ENCODE peak calls at places on chromosomes 3 and 15, in six cellular contexts. Z is upper lobe of left lung, D is astrocyte of the spinal cord, M is astrocyte of the cerebellum, L is glutamatergic neuron, X is dorsolateral prefrontal cortex. C is an unnamed sample.
A peak's percentile ranks its signal among the peaks of the same experiment; 100 is the strongest.

GRCh38 chr3:126253072-126253471 is 72.7 kb upstream of the ALDH1L1 start:
- DNase-seq in Z (no peak), D (no peak), M (no peak), L (no peak), X (no peak), C (no peak)

GRCh38 chr3:86547697-86548096 is 443.3 kb downstream of the VGLL3 start:
- DNase-seq in Z (no peak), D (no peak), M (no peak), L (no peak), X (no peak), C (no peak)

GRCh38 chr3:66989860-66990696 is 8.0 kb upstream of the KBTBD8 start:
- DNase-seq in Z (no peak), D (no peak), M (no peak), L (no peak), X (no peak), C (no peak)

GRCh38 chr3:33299395-33300081 is 22.3 kb downstream of the FBXL2 start:
- DNase-seq in Z (no peak), D (peak; percentile 78), M (no peak), L (no peak), X (no peak), C (no peak)

GRCh38 chr3:138202945-138203701 is 16.0 kb downstream of the ARMC8 start:
- DNase-seq in Z (no peak), D (no peak), M (no peak), L (no peak), X (no peak), C (no peak)

GRCh38 chr3:146469206-146470017 is at the start of gene PLSCR2:
- DNase-seq in Z (peak; percentile 84), D (no peak), M (no peak), L (peak; percentile 68), X (no peak), C (peak; percentile 64)

GRCh38 chr3:172259726-172260248 is 188.5 kb downstream of the GHSR start:
- DNase-seq in Z (no peak), D (no peak), M (no peak), L (no peak), X (no peak), C (no peak)

GRCh38 chr3:106261915-106262683 is 393.3 kb upstream of the CBLB start:
- DNase-seq in Z (no peak), D (peak; percentile 67), M (peak; percentile 26), L (no peak), X (no peak), C (no peak)

GRCh38 chr3:2940062-2940461 is 170.1 kb downstream of the IL5RA start:
- DNase-seq in Z (no peak), D (no peak), M (no peak), L (no peak), X (no peak), C (no peak)

GRCh38 chr3:141039573-141039972 is 11.6 kb upstream of the SPSB4 start:
- DNase-seq in Z (no peak), D (no peak), M (no peak), L (no peak), X (no peak), C (no peak)

GRCh38 chr3:13466781-13467180 is 13.3 kb upstream of the HDAC11 start:
- DNase-seq in Z (no peak), D (no peak), M (no peak), L (no peak), X (no peak), C (no peak)

GRCh38 chr3:141486416-141486734 is 452 bp upstream of the RASA2 start:
- DNase-seq in Z (no peak), D (peak; percentile 72), M (no peak), L (no peak), X (no peak), C (no peak)

GRCh38 chr3:151395806-151396205 is 11.3 kb upstream of the P2RY12 start:
- DNase-seq in Z (no peak), D (peak; percentile 24), M (no peak), L (no peak), X (no peak), C (no peak)

GRCh38 chr15:90959894-90960293 is 5.2 kb downstream of the RCCD1 start:
- DNase-seq in Z (no peak), D (no peak), M (no peak), L (no peak), X (peak; percentile 84), C (no peak)

GRCh38 chr3:171833775-171834460 is 9.2 kb upstream of the TMEM212 start:
- DNase-seq in Z (no peak), D (peak; percentile 56), M (no peak), L (no peak), X (no peak), C (no peak)

GRCh38 chr3:72099331-72100061 is 314.5 kb upstream of the PROK2 start:
- DNase-seq in Z (no peak), D (no peak), M (no peak), L (no peak), X (no peak), C (no peak)

GRCh38 chr3:62246094-62246493 is 127.3 kb downstream of the FEZF2 start:
- DNase-seq in Z (no peak), D (no peak), M (no peak), L (no peak), X (no peak), C (no peak)

GRCh38 chr15:53196235-53196634 is 406.1 kb upstream of the ONECUT1 start:
- DNase-seq in Z (no peak), D (no peak), M (no peak), L (peak; percentile 39), X (no peak), C (no peak)

GRCh38 chr3:127036209-127037020 is 53.5 kb downstream of the PLXNA1 start:
- DNase-seq in Z (no peak), D (no peak), M (no peak), L (peak; percentile 14), X (peak; percentile 53), C (no peak)

GRCh38 chr15:29934251-29934650 is 112.0 kb upstream of the TJP1 start:
- DNase-seq in Z (no peak), D (peak; percentile 76), M (no peak), L (no peak), X (no peak), C (no peak)

GRCh38 chr3:86073799-86074198 is 917.1 kb downstream of the VGLL3 start:
- DNase-seq in Z (no peak), D (no peak), M (no peak), L (no peak), X (no peak), C (no peak)

GRCh38 chr3:45034612-45035252 is 8.6 kb downstream of the CLEC3B start:
- DNase-seq in Z (peak; percentile 81), D (no peak), M (no peak), L (no peak), X (peak; percentile 54), C (peak; percentile 26)

GRCh38 chr3:65939841-65940246 is 98.9 kb downstream of the MAGI1 start:
- DNase-seq in Z (peak; percentile 39), D (no peak), M (no peak), L (no peak), X (no peak), C (no peak)

GRCh38 chr3:185537369-185537970 is 14.9 kb downstream of the LIPH start:
- DNase-seq in Z (peak; percentile 87), D (peak; percentile 90), M (peak; percentile 37), L (no peak), X (no peak), C (no peak)

GRCh38 chr3:49650651-49651050 is 23.5 kb upstream of the APEH start:
- DNase-seq in Z (no peak), D (no peak), M (no peak), L (no peak), X (no peak), C (no peak)

GRCh38 chr3:29408676-29409075 is 127.8 kb downstream of the RBMS3 start:
- DNase-seq in Z (no peak), D (no peak), M (no peak), L (no peak), X (no peak), C (no peak)

GRCh38 chr15:42523331-42523730 is 25.3 kb downstream of the LRRC57 start:
- DNase-seq in Z (no peak), D (no peak), M (no peak), L (no peak), X (no peak), C (no peak)

DNA sequence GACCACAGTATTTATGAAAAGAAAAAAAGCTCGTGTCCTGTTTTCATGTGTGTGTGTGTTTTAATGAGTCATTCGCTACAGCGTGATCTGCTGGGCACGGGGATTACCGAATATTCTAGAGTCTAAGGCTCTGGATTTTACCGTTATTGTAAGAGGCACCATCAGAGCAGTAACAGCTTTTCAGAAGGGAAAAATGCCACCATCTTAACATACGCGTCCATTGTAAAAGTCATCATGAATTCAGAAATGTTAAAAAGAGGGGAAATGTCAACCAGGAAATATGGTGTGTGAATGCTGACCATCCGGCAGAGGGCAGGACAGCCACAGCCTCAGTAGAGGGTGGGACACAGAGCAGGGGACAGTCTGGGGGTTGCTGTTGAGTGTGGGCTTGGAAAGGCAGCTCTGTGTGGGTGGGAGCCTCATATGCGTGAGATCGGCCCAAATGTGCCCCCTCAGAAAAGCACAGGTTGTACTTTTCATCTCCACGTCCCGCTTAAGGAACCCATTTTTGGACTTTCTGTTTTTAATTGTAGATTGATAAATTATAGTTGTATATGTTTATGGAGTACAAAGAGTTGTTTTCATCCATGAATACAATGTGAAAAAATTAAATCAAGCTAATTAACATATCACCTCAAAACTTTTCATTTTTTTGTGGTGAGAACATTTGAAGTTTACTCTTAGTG is 69.6 kb downstream of the ASB7 start:
- DNase-seq in Z (no peak), D (peak; percentile 50), M (no peak), L (no peak), X (no peak), C (no peak)
- TF ChIP-seq CTCF in Z (peak; percentile 52), D (peak; percentile 69), M (peak; percentile 63), L (peak; percentile 26), X (peak; percentile 38), C (no peak)

DNA sequence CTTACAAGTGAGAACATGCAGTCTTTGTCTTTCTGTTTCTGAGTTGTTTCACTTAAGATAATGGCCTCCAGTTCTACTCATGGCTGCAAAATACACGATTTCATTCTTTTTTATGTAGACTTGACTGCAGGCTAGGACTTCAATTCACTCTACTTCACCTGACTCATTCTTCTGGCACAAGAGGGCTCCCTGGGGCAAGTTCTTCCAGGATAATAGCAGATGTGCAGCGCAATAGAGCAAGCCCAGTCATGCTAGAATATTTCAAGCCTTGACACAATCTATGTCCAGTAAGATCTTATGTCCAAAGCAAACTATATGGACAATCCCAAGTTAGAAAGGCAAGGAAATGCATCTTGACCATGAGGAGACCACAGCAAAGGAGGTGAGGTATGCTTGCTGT is 211.7 kb upstream of the GADL1 start:
- DNase-seq in Z (no peak), D (peak; percentile 87), M (peak; percentile 63), L (no peak), X (no peak), C (no peak)
- TF ChIP-seq CTCF in Z (no peak), D (peak; percentile 1), M (no peak), L (no peak), X (no peak), C (no peak)

DNA sequence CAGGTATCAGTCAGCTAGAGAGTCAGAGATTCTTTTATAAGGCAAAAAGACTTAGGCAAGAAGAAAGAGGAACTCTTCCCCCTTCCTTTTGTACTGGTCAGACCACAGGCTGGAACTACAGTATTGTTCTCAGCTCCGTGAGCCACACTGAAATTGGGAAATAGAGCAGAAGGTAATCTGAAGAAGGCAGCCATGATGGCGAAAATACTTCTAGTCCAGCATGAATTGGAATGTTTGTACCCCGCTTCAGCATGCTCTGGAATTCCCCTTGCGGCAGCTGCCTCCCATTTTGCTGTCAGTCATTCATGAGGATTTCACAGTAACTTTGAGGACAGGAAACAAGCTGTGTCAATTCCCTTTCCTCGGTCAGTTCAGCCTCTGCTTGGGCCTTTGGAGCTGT is 96.2 kb downstream of the CORO2B start:
- DNase-seq in Z (no peak), D (no peak), M (no peak), L (no peak), X (no peak), C (no peak)
- TF ChIP-seq CTCF in Z (no peak), D (no peak), M (no peak), L (no peak), X (no peak), C (no peak)

GRCh38 chr15:70569139-70569717 is 194.1 kb downstream of the UACA start:
- DNase-seq in Z (no peak), D (peak; percentile 58), M (peak; percentile 60), L (no peak), X (no peak), C (no peak)
- TF ChIP-seq CTCF in Z (peak; percentile 8), D (peak; percentile 77), M (peak; percentile 82), L (no peak), X (peak; percentile 53), C (no peak)

C was measured in natural killer cell.